ENCODE peak calls at places on chromosomes 2 and 18, in five cellular contexts. G is GM13977, L is NCI-H1092 treated with DMSO at 0.1 percent for 48 hours, T is Calu3, V is colonic mucosa. C is an unnamed sample.

GRCh38 chr2:180931841-180932240 is 48.6 kb upstream of the UBE2E3 start:
- DNase-seq in G (no peak), L (no peak), T (no peak), V (no peak), C (no peak)

GRCh38 chr2:226687641-226688253 is 111.9 kb downstream of the IRS1 start:
- DNase-seq in G (no peak), L (no peak), T (no peak), V (no peak), C (no peak)

GRCh38 chr18:45874501-45875184 is 49.2 kb downstream of the SIGLEC15 start:
- DNase-seq in G (peak; percentile 65), L (no peak), T (no peak), V (no peak), C (no peak)

GRCh38 chr2:98881153-98881650 is 54.8 kb downstream of the CRACDL start:
- DNase-seq in G (no peak), L (no peak), T (no peak), V (no peak), C (no peak)

GRCh38 chr2:197480165-197481036 is 19.2 kb downstream of the HSPD1 start:
- DNase-seq in G (no peak), L (no peak), T (no peak), V (no peak), C (no peak)

GRCh38 chr2:191265311-191266170 is 20.3 kb downstream of the MYO1B start:
- DNase-seq in G (no peak), L (no peak), T (no peak), V (peak; percentile 43), C (no peak)

GRCh38 chr18:58887613-58887963 is 22.9 kb downstream of the ZNF532 start:
- DNase-seq in G (peak; percentile 33), L (no peak), T (no peak), V (peak; percentile 50), C (peak; percentile 84)

GRCh38 chr18:76573325-76574025 is 78.4 kb upstream of the ZNF516 start:
- DNase-seq in G (no peak), L (no peak), T (no peak), V (no peak), C (no peak)